ENCODE peak calls at places on chromosomes 3 and 15, in four cellular contexts. One of them, this sample, is unnamed.

GRCh38 chr3:55226696-55227095 is 260.4 kb downstream of the WNT5A start:
- DNase-seq in HCT116: no peak
- DNase-seq in right lobe of liver: no peak
- DNase-seq in spleen: no peak
- DNase-seq in this sample: no peak

GRCh38 chr3:41339758-41340157 is 140.5 kb downstream of the CTNNB1 start:
- DNase-seq in HCT116: no peak
- DNase-seq in spleen: no peak
- DNase-seq in right lobe of liver: no peak
- DNase-seq in this sample: no peak

GRCh38 chr3:40499952-40500351 is 5.9 kb upstream of the ZNF620 start:
- DNase-seq in HCT116: no peak
- DNase-seq in spleen: no peak
- DNase-seq in right lobe of liver: no peak
- DNase-seq in this sample: no peak

GRCh38 chr3:121998030-121998580 is 23.9 kb downstream of the ILDR1 start:
- DNase-seq in spleen: no peak
- DNase-seq in HCT116: no peak
- DNase-seq in right lobe of liver: no peak
- DNase-seq in this sample: no peak

GRCh38 chr3:184566441-184567414 is 5.1 kb downstream of the EPHB3 start:
- DNase-seq in spleen: peak
- DNase-seq in right lobe of liver: no peak
- DNase-seq in HCT116: no peak
- DNase-seq in this sample: peak

GRCh38 chr15:80031841-80032240 is 27.6 kb upstream of the ZFAND6 start:
- DNase-seq in right lobe of liver: no peak
- DNase-seq in HCT116: no peak
- DNase-seq in spleen: no peak
- DNase-seq in this sample: peak

GRCh38 chr3:128452678-128453275 is 13.9 kb downstream of the DNAJB8 start:
- DNase-seq in HCT116: no peak
- DNase-seq in right lobe of liver: no peak
- DNase-seq in spleen: no peak
- DNase-seq in this sample: no peak

GRCh38 chr3:37863949-37864822 is 2.5 kb downstream of the CTDSPL start:
- DNase-seq in right lobe of liver: no peak
- DNase-seq in HCT116: no peak
- DNase-seq in spleen: peak
- DNase-seq in this sample: peak

GRCh38 chr3:72200332-72200731 is 415.4 kb upstream of the PROK2 start:
- DNase-seq in HCT116: no peak
- DNase-seq in right lobe of liver: no peak
- DNase-seq in spleen: no peak
- DNase-seq in this sample: no peak

GRCh38 chr3:42653303-42653559 is 266 bp upstream of the ZBTB47 start:
- DNase-seq in spleen: no peak
- DNase-seq in right lobe of liver: no peak
- DNase-seq in HCT116: no peak
- DNase-seq in this sample: no peak

GRCh38 chr3:8212794-8213193 is 288.8 kb upstream of the LMCD1 start:
- DNase-seq in HCT116: no peak
- DNase-seq in spleen: no peak
- DNase-seq in right lobe of liver: no peak
- DNase-seq in this sample: no peak

GRCh38 chr3:36579746-36580145 is 184.6 kb downstream of the DCLK3 start:
- DNase-seq in right lobe of liver: no peak
- DNase-seq in spleen: no peak
- DNase-seq in HCT116: no peak
- DNase-seq in this sample: no peak

GRCh38 chr3:4866841-4867240 is 112.4 kb upstream of the BHLHE40 start:
- DNase-seq in spleen: no peak
- DNase-seq in HCT116: no peak
- DNase-seq in right lobe of liver: no peak
- DNase-seq in this sample: no peak

GRCh38 chr3:48187579-48188265 is 495 bp downstream of the CDC25A start:
- DNase-seq in spleen: peak
- DNase-seq in right lobe of liver: peak
- DNase-seq in HCT116: no peak
- DNase-seq in this sample: peak

GRCh38 chr15:48757661-48758060 is 53.2 kb downstream of the CEP152 start:
- DNase-seq in spleen: no peak
- DNase-seq in right lobe of liver: no peak
- DNase-seq in HCT116: no peak
- DNase-seq in this sample: no peak

GRCh38 chr3:118948146-118948545 is 86.5 kb downstream of the IGSF11 start:
- DNase-seq in HCT116: no peak
- DNase-seq in right lobe of liver: no peak
- DNase-seq in spleen: no peak
- DNase-seq in this sample: no peak

GRCh38 chr3:190972840-190973270 is 110.4 kb upstream of the GMNC start:
- DNase-seq in spleen: no peak
- DNase-seq in HCT116: no peak
- DNase-seq in right lobe of liver: no peak
- DNase-seq in this sample: peak

GRCh38 chr15:92624401-92624991 is 31.1 kb downstream of the FAM174B start:
- DNase-seq in HCT116: no peak
- DNase-seq in right lobe of liver: no peak
- DNase-seq in spleen: peak
- DNase-seq in this sample: no peak

GRCh38 chr3:46934508-46935167 is 41.9 kb downstream of the CCDC12 start:
- DNase-seq in right lobe of liver: no peak
- DNase-seq in HCT116: no peak
- DNase-seq in spleen: peak
- DNase-seq in this sample: peak

GRCh38 chr15:81330351-81331085 is 6.6 kb upstream of the STARD5 start:
- DNase-seq in spleen: no peak
- DNase-seq in right lobe of liver: no peak
- DNase-seq in HCT116: no peak
- DNase-seq in this sample: no peak
- H3K27ac ChIP-seq in spleen: no peak
- H3K27ac ChIP-seq in right lobe of liver: no peak
- H3K27ac ChIP-seq in HCT116: no peak
- H3K27ac ChIP-seq in this sample: no peak

GRCh38 chr3:33440328-33440577 is at the start of gene UBP1:
- DNase-seq in right lobe of liver: no peak
- DNase-seq in spleen: peak
- DNase-seq in HCT116: no peak
- DNase-seq in this sample: no peak
- TF ChIP-seq CTCF in right lobe of liver: no peak
- TF ChIP-seq CTCF in spleen: no peak
- TF ChIP-seq CTCF in HCT116: no peak
- TF ChIP-seq CTCF in this sample: no peak

GRCh38 chr3:23894166-23895061 is 22.4 kb downstream of the NKIRAS1 start:
- DNase-seq in spleen: no peak
- DNase-seq in right lobe of liver: no peak
- DNase-seq in HCT116: no peak
- DNase-seq in this sample: no peak
- H3K27ac ChIP-seq in spleen: no peak
- H3K27ac ChIP-seq in right lobe of liver: no peak
- H3K27ac ChIP-seq in HCT116: no peak
- H3K27ac ChIP-seq in this sample: no peak

DNA sequence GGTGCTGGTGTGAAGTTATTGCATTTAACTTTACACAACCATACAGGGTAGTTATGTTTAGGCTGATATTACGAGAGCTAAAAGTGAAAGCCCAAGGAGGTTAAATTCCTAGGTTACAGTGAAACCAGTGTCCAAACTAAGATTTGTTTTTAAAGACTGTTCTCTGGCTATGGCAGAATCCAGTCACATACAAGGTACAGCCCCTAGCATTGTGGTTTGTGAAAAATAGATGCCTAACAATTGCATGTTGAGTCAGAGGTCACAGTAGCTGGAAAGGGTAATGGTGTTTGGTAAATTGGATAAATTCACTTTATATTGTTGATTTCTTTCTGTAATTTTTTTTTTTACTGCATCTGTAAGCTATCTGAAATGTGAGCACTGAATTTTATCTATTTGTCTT is 614.6 kb upstream of the TBL1XR1 start:
- DNase-seq in spleen: no peak
- DNase-seq in HCT116: no peak
- DNase-seq in right lobe of liver: no peak
- DNase-seq in this sample: no peak
- TF ChIP-seq CTCF in spleen: no peak
- TF ChIP-seq CTCF in HCT116: no peak
- TF ChIP-seq CTCF in right lobe of liver: no peak
- TF ChIP-seq CTCF in this sample: no peak

DNA sequence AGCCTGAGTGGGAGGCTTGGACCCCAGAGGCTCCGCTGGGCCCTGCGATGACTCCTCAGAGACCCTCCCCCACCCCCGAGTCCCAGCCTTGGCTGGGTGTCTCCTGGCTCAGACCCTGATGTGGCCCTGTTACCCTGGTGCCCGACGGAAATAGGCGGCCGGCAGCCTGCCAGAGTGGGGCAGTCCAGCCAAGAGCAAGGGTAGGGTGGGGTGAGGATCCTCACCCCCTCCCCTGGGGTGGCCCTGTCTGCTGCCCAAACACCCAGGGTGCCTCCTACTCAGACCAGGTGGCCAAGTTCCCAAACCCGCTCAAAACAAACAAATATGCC is 15.3 kb downstream of the TNK2 start:
- DNase-seq in HCT116: no peak
- DNase-seq in right lobe of liver: peak
- DNase-seq in spleen: no peak
- DNase-seq in this sample: no peak
- H3K27ac ChIP-seq in HCT116: no peak
- H3K27ac ChIP-seq in right lobe of liver: no peak
- H3K27ac ChIP-seq in spleen: no peak
- H3K27ac ChIP-seq in this sample: peak

GRCh38 chr3:186273586-186273985 is 88.4 kb downstream of the DGKG start:
- DNase-seq in right lobe of liver: no peak
- DNase-seq in spleen: no peak
- DNase-seq in HCT116: no peak
- DNase-seq in this sample: no peak

GRCh38 chr3:186270711-186271110 is 91.3 kb downstream of the DGKG start:
- DNase-seq in right lobe of liver: no peak
- DNase-seq in spleen: no peak
- DNase-seq in HCT116: no peak
- DNase-seq in this sample: no peak

GRCh38 chr3:186267758-186268157 is 94.3 kb downstream of the DGKG start:
- DNase-seq in HCT116: no peak
- DNase-seq in right lobe of liver: no peak
- DNase-seq in spleen: no peak
- DNase-seq in this sample: no peak

GRCh38 chr3:186264608-186265400 is 97.2 kb downstream of the DGKG start:
- DNase-seq in HCT116: no peak
- DNase-seq in spleen: no peak
- DNase-seq in right lobe of liver: no peak
- DNase-seq in this sample: no peak

DNA sequence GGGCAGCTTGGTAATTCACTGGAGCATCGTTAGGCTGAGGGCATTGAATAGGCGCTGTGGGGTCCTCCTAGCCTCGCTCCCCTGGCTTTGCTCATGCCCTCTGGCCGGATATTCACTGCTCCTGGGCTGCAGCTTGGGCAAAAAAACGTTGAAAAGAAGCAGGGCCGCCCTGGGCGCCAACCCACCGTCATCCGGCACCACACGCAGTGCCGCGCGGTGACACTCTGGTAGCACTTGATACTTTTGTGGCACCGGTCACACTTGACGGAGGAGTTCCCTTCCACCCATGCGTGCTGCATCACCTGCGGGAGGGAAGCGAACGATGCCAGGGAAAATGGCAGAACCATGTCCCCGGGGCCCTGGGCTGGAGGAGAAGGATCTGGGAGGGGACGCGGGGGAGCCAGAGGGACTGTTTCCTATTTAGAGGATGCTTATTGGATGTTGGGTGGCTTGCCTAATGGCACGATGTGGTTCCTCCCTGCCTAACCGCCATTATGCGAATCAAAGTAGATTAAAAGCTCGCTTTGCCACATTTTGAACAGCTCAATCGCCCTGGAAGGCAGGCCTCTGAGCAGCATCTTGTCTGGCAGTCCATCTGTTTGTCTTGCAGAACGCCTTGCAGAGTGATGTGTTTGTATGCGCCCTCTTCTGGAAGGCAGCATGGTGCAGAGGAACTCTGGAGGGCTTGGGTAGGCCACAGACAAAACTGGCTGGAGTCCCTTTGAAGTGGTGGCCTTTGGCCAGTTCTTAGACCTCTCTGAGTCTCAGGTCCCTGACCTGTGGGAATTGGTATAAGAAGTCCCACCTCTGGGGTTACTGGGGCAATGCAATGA is 93.2 kb downstream of the DGKG start:
- DNase-seq in spleen: no peak
- DNase-seq in HCT116: no peak
- DNase-seq in right lobe of liver: no peak
- DNase-seq in this sample: no peak
- TF ChIP-seq CTCF in spleen: no peak
- TF ChIP-seq CTCF in HCT116: peak
- TF ChIP-seq CTCF in right lobe of liver: no peak
- TF ChIP-seq CTCF in this sample: no peak

DNA sequence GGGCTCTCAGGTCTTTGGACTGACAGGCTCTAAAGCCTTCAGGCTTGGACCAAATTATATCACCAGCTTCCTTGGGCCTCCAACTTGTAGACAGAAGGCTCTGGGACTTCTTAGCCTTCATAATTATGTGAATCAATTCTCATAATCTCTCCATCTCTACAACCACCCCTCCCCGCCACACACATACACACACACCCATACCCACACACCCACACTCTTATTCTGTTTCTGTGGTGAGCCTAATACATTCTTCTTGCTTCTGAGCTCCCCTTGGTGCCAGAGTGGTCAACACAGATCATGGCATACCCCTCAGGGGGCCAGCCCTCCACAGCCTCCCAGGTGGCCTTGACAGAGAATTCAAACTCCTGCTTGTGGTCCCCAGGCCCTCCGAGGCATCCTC is 5.6 kb upstream of the NUP210 start:
- DNase-seq in spleen: no peak
- DNase-seq in right lobe of liver: no peak
- DNase-seq in HCT116: no peak
- DNase-seq in this sample: no peak
- H3K27ac ChIP-seq in spleen: no peak
- H3K27ac ChIP-seq in right lobe of liver: no peak
- H3K27ac ChIP-seq in HCT116: no peak
- H3K27ac ChIP-seq in this sample: no peak

DNA sequence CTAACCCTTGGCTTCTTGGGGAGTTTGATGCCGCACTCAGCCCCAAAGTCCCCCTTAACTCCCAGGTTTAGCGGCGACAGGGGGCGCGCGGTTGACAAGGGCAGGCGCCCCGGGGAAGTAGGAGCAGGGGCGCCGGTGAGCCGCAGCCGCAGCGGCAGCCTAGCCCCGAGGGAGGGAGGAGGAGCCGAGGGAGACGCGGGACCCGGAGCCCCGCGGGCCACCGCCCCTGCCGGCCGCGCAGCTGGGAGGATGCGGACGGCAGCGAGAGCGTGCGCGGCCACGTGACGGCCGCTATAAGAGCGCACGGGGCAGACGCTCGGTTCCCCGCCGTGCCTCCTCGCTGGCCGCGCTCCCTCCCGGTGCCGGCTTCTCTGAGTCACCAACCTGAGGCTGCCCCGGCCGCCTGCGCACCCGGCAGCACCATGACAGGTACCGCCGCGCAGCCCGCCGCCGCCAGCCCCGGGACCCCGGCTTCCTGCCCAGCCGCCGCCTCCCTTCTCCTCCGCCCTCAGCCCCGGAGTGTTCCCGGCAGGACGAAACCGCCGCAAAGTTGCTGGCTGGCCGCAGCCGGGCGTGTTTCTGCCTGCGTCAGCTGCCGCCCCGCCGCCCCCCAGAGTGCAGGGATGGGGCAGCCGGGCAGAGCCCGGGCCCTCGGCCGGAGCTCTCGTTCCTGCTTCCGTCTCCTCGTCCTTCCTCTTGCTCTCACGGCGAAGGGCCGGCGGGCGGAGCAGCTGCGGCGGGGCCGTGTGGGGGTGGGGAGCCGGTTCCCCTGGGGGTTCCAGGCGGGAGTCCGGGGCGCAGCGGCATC is at the start of gene GYG1:
- DNase-seq in spleen: peak
- DNase-seq in HCT116: peak
- DNase-seq in right lobe of liver: peak
- DNase-seq in this sample: peak
- TF ChIP-seq CTCF in spleen: no peak
- TF ChIP-seq CTCF in HCT116: peak
- TF ChIP-seq CTCF in right lobe of liver: no peak
- TF ChIP-seq CTCF in this sample: peak